ENCODE peak calls at places on chromosome 1, in seven cellular contexts. W is RWPE1; V is stimulated activated CD8-positive, alpha-beta memory T cell treated with anti-CD3 and anti-CD28 coated beads, Interleukin-12 subunit alpha, Interleukin-12 subunit beta, amount 100 ng/mL, for 1 hour; D is occipital lobe; J is effector CD8-positive, alpha-beta T cell; Y is bronchial epithelial cell; X is mesothelial cell of epicardium. L is an unnamed sample.

GRCh38 chr1:156419863-156420208 is 50.8 kb downstream of the RHBG start:
- DNase-seq in Y (no peak), V (peak), X (no peak), W (no peak), J (peak), D (no peak), L (no peak)

GRCh38 chr1:115630342-115630741 is 11.4 kb upstream of the VANGL1 start:
- DNase-seq in W (no peak), J (no peak), Y (no peak), D (no peak), X (no peak), V (no peak), L (no peak)

GRCh38 chr1:204494281-204495077 is at the start of gene PIK3C2B:
- DNase-seq in Y (peak), D (peak), W (peak), V (peak), J (peak), X (peak), L (peak)

GRCh38 chr1:86245566-86246190 is 89.1 kb upstream of the COL24A1 start:
- DNase-seq in V (no peak), Y (no peak), D (no peak), J (no peak), W (no peak), X (no peak), L (no peak)

GRCh38 chr1:248787430-248787829 is 31.9 kb upstream of the LYPD8 start:
- DNase-seq in D (no peak), J (no peak), V (no peak), Y (no peak), W (no peak), X (no peak), L (no peak)

GRCh38 chr1:220983877-220984635 is 104.8 kb downstream of the HLX start:
- DNase-seq in W (no peak), Y (no peak), J (no peak), X (no peak), D (no peak), V (no peak), L (no peak)

GRCh38 chr1:56147020-56147419 is 432.3 kb downstream of the PLPP3 start:
- DNase-seq in J (no peak), X (no peak), V (no peak), Y (no peak), W (no peak), D (no peak), L (no peak)

GRCh38 chr1:147669475-147670318 is 627 bp downstream of the ACP6 start:
- DNase-seq in W (peak), J (no peak), V (no peak), X (peak), Y (peak), D (peak), L (peak)

GRCh38 chr1:39938856-39939255 is 16.1 kb upstream of the MFSD2A start:
- DNase-seq in J (no peak), Y (no peak), V (no peak), X (no peak), D (no peak), W (no peak), L (no peak)

GRCh38 chr1:109299984-109300343 is 6.8 kb downstream of the MYBPHL start:
- DNase-seq in X (no peak), W (no peak), V (no peak), Y (no peak), D (no peak), J (no peak), L (no peak)

GRCh38 chr1:113438505-113439271 is 48.4 kb downstream of the MAGI3 start:
- DNase-seq in D (no peak), W (no peak), V (no peak), J (no peak), Y (no peak), X (no peak), L (no peak)

GRCh38 chr1:225933072-225933471 is 7.9 kb downstream of the LEFTY2 start:
- DNase-seq in W (no peak), Y (peak), J (no peak), V (no peak), X (no peak), D (no peak), L (no peak)

GRCh38 chr1:244242446-244242845 is 191.4 kb downstream of the ZBTB18 start:
- DNase-seq in Y (no peak), J (no peak), W (no peak), V (no peak), X (no peak), D (no peak), L (no peak)

GRCh38 chr1:205849619-205850355 is at the start of gene PM20D1:
- DNase-seq in Y (peak), V (peak), X (no peak), J (peak), W (no peak), D (peak), L (peak)

GRCh38 chr1:157034137-157034800 is 11.3 kb downstream of the ARHGEF11 start:
- DNase-seq in X (no peak), D (no peak), J (no peak), Y (peak), V (no peak), W (no peak), L (peak)

GRCh38 chr1:169526120-169526832 is 40.5 kb upstream of the SLC19A2 start:
- DNase-seq in D (no peak), W (no peak), J (no peak), V (no peak), Y (no peak), X (no peak), L (no peak)

GRCh38 chr1:37945743-37946702 is 830 bp downstream of the INPP5B start:
- DNase-seq in X (peak), V (no peak), W (no peak), D (peak), Y (no peak), J (no peak), L (peak)

L was measured in posterior cingulate gyrus.